ENCODE peak calls at places on chromosome 9, in nine cellular contexts. One of them, this sample, is unnamed.

GRCh38 chr9:82784595-82784994 is 278.3 kb downstream of the RASEF start:
- DNase-seq in posterior cingulate gyrus: no peak
- DNase-seq in Ammon's horn: no peak
- DNase-seq in effector memory CD8-positive, alpha-beta T cell: no peak
- DNase-seq in CD8-positive, alpha-beta memory T cell: no peak
- DNase-seq in AML-193: no peak
- DNase-seq in NCI-H1694: no peak
- DNase-seq in heart right ventricle: no peak
- DNase-seq in effector CD4-positive, alpha-beta T cell: no peak
- DNase-seq in this sample: no peak

GRCh38 chr9:94867842-94868312 is 141.4 kb downstream of the AOPEP start:
- DNase-seq in AML-193: no peak
- DNase-seq in effector CD4-positive, alpha-beta T cell: no peak
- DNase-seq in Ammon's horn: no peak
- DNase-seq in NCI-H1694: no peak
- DNase-seq in effector memory CD8-positive, alpha-beta T cell: no peak
- DNase-seq in CD8-positive, alpha-beta memory T cell: no peak
- DNase-seq in heart right ventricle: no peak
- DNase-seq in posterior cingulate gyrus: no peak
- DNase-seq in this sample: no peak

GRCh38 chr9:87803623-87804345 is 77.9 kb downstream of the CTSL start:
- DNase-seq in AML-193: no peak
- DNase-seq in posterior cingulate gyrus: no peak
- DNase-seq in effector memory CD8-positive, alpha-beta T cell: no peak
- DNase-seq in heart right ventricle: no peak
- DNase-seq in effector CD4-positive, alpha-beta T cell: no peak
- DNase-seq in NCI-H1694: no peak
- DNase-seq in CD8-positive, alpha-beta memory T cell: no peak
- DNase-seq in Ammon's horn: peak
- DNase-seq in this sample: no peak

GRCh38 chr9:98094851-98095250 is 24.2 kb downstream of the TRIM14 start:
- DNase-seq in NCI-H1694: no peak
- DNase-seq in Ammon's horn: no peak
- DNase-seq in AML-193: no peak
- DNase-seq in posterior cingulate gyrus: no peak
- DNase-seq in heart right ventricle: no peak
- DNase-seq in effector memory CD8-positive, alpha-beta T cell: no peak
- DNase-seq in effector CD4-positive, alpha-beta T cell: no peak
- DNase-seq in CD8-positive, alpha-beta memory T cell: no peak
- DNase-seq in this sample: no peak

GRCh38 chr9:86487222-86487841 is 133.1 kb upstream of the TUT7 start:
- DNase-seq in effector memory CD8-positive, alpha-beta T cell: no peak
- DNase-seq in CD8-positive, alpha-beta memory T cell: no peak
- DNase-seq in effector CD4-positive, alpha-beta T cell: no peak
- DNase-seq in heart right ventricle: no peak
- DNase-seq in posterior cingulate gyrus: no peak
- DNase-seq in AML-193: peak
- DNase-seq in NCI-H1694: no peak
- DNase-seq in Ammon's horn: peak
- DNase-seq in this sample: no peak

GRCh38 chr9:130549093-130549735 is 30.2 kb upstream of the FUBP3 start:
- DNase-seq in AML-193: no peak
- DNase-seq in Ammon's horn: no peak
- DNase-seq in NCI-H1694: no peak
- DNase-seq in effector CD4-positive, alpha-beta T cell: no peak
- DNase-seq in posterior cingulate gyrus: no peak
- DNase-seq in heart right ventricle: no peak
- DNase-seq in effector memory CD8-positive, alpha-beta T cell: no peak
- DNase-seq in CD8-positive, alpha-beta memory T cell: no peak
- DNase-seq in this sample: no peak

GRCh38 chr9:111928342-111928720 is 31.7 kb downstream of the UGCG start:
- DNase-seq in effector CD4-positive, alpha-beta T cell: no peak
- DNase-seq in NCI-H1694: no peak
- DNase-seq in CD8-positive, alpha-beta memory T cell: no peak
- DNase-seq in heart right ventricle: no peak
- DNase-seq in posterior cingulate gyrus: no peak
- DNase-seq in AML-193: no peak
- DNase-seq in Ammon's horn: no peak
- DNase-seq in effector memory CD8-positive, alpha-beta T cell: no peak
- DNase-seq in this sample: no peak

GRCh38 chr9:371349-371748 is 156.7 kb downstream of the DOCK8 start:
- DNase-seq in effector CD4-positive, alpha-beta T cell: no peak
- DNase-seq in effector memory CD8-positive, alpha-beta T cell: no peak
- DNase-seq in posterior cingulate gyrus: no peak
- DNase-seq in AML-193: no peak
- DNase-seq in heart right ventricle: no peak
- DNase-seq in CD8-positive, alpha-beta memory T cell: no peak
- DNase-seq in NCI-H1694: peak
- DNase-seq in Ammon's horn: no peak
- DNase-seq in this sample: no peak

GRCh38 chr9:114258866-114259799 is 63.8 kb upstream of the ORM1 start:
- DNase-seq in CD8-positive, alpha-beta memory T cell: no peak
- DNase-seq in heart right ventricle: no peak
- DNase-seq in effector memory CD8-positive, alpha-beta T cell: no peak
- DNase-seq in Ammon's horn: no peak
- DNase-seq in NCI-H1694: peak
- DNase-seq in posterior cingulate gyrus: no peak
- DNase-seq in AML-193: no peak
- DNase-seq in effector CD4-positive, alpha-beta T cell: no peak
- DNase-seq in this sample: no peak

GRCh38 chr9:114592356-114592755 is 4.8 kb downstream of the ATP6V1G1 start:
- DNase-seq in NCI-H1694: no peak
- DNase-seq in Ammon's horn: peak
- DNase-seq in heart right ventricle: peak
- DNase-seq in CD8-positive, alpha-beta memory T cell: peak
- DNase-seq in posterior cingulate gyrus: no peak
- DNase-seq in effector CD4-positive, alpha-beta T cell: peak
- DNase-seq in AML-193: peak
- DNase-seq in effector memory CD8-positive, alpha-beta T cell: peak
- DNase-seq in this sample: no peak

GRCh38 chr9:18543406-18543965 is 69.5 kb downstream of the ADAMTSL1 start:
- DNase-seq in effector CD4-positive, alpha-beta T cell: no peak
- DNase-seq in posterior cingulate gyrus: no peak
- DNase-seq in NCI-H1694: no peak
- DNase-seq in CD8-positive, alpha-beta memory T cell: no peak
- DNase-seq in Ammon's horn: no peak
- DNase-seq in heart right ventricle: no peak
- DNase-seq in AML-193: no peak
- DNase-seq in effector memory CD8-positive, alpha-beta T cell: no peak
- DNase-seq in this sample: no peak

GRCh38 chr9:115289757-115290208 is 171.8 kb upstream of the TNC start:
- DNase-seq in NCI-H1694: no peak
- DNase-seq in Ammon's horn: no peak
- DNase-seq in AML-193: no peak
- DNase-seq in posterior cingulate gyrus: no peak
- DNase-seq in effector CD4-positive, alpha-beta T cell: no peak
- DNase-seq in effector memory CD8-positive, alpha-beta T cell: no peak
- DNase-seq in CD8-positive, alpha-beta memory T cell: no peak
- DNase-seq in heart right ventricle: peak
- DNase-seq in this sample: no peak

GRCh38 chr9:133506653-133507038 is 18.1 kb downstream of the MYMK start:
- DNase-seq in CD8-positive, alpha-beta memory T cell: no peak
- DNase-seq in heart right ventricle: no peak
- DNase-seq in posterior cingulate gyrus: no peak
- DNase-seq in Ammon's horn: no peak
- DNase-seq in AML-193: no peak
- DNase-seq in NCI-H1694: no peak
- DNase-seq in effector CD4-positive, alpha-beta T cell: no peak
- DNase-seq in effector memory CD8-positive, alpha-beta T cell: no peak
- DNase-seq in this sample: no peak

GRCh38 chr9:95462419-95463121 is 54.2 kb downstream of the PTCH1 start:
- DNase-seq in Ammon's horn: peak
- DNase-seq in CD8-positive, alpha-beta memory T cell: peak
- DNase-seq in effector CD4-positive, alpha-beta T cell: peak
- DNase-seq in NCI-H1694: peak
- DNase-seq in posterior cingulate gyrus: peak
- DNase-seq in AML-193: peak
- DNase-seq in effector memory CD8-positive, alpha-beta T cell: peak
- DNase-seq in heart right ventricle: peak
- DNase-seq in this sample: peak

GRCh38 chr9:112786834-112787520 is 36.4 kb downstream of the SNX30 start:
- DNase-seq in effector memory CD8-positive, alpha-beta T cell: no peak
- DNase-seq in posterior cingulate gyrus: no peak
- DNase-seq in Ammon's horn: no peak
- DNase-seq in effector CD4-positive, alpha-beta T cell: no peak
- DNase-seq in AML-193: no peak
- DNase-seq in heart right ventricle: no peak
- DNase-seq in CD8-positive, alpha-beta memory T cell: no peak
- DNase-seq in NCI-H1694: no peak
- DNase-seq in this sample: no peak

GRCh38 chr9:3478549-3478953 is 47.2 kb downstream of the RFX3 start:
- DNase-seq in NCI-H1694: no peak
- DNase-seq in AML-193: no peak
- DNase-seq in effector CD4-positive, alpha-beta T cell: no peak
- DNase-seq in CD8-positive, alpha-beta memory T cell: no peak
- DNase-seq in posterior cingulate gyrus: no peak
- DNase-seq in heart right ventricle: no peak
- DNase-seq in effector memory CD8-positive, alpha-beta T cell: no peak
- DNase-seq in Ammon's horn: no peak
- DNase-seq in this sample: no peak

GRCh38 chr9:98231770-98232478 is 23.5 kb downstream of the TBC1D2 start:
- DNase-seq in effector CD4-positive, alpha-beta T cell: no peak
- DNase-seq in posterior cingulate gyrus: no peak
- DNase-seq in AML-193: no peak
- DNase-seq in NCI-H1694: no peak
- DNase-seq in effector memory CD8-positive, alpha-beta T cell: no peak
- DNase-seq in heart right ventricle: no peak
- DNase-seq in Ammon's horn: no peak
- DNase-seq in CD8-positive, alpha-beta memory T cell: no peak
- DNase-seq in this sample: no peak

GRCh38 chr9:3045153-3045552 is 201.3 kb upstream of the PUM3 start:
- DNase-seq in Ammon's horn: no peak
- DNase-seq in effector CD4-positive, alpha-beta T cell: no peak
- DNase-seq in posterior cingulate gyrus: no peak
- DNase-seq in CD8-positive, alpha-beta memory T cell: no peak
- DNase-seq in NCI-H1694: no peak
- DNase-seq in AML-193: no peak
- DNase-seq in heart right ventricle: no peak
- DNase-seq in effector memory CD8-positive, alpha-beta T cell: no peak
- DNase-seq in this sample: no peak

GRCh38 chr9:136363606-136364368 is at the start of gene DNLZ:
- DNase-seq in effector memory CD8-positive, alpha-beta T cell: peak
- DNase-seq in heart right ventricle: peak
- DNase-seq in Ammon's horn: peak
- DNase-seq in effector CD4-positive, alpha-beta T cell: peak
- DNase-seq in CD8-positive, alpha-beta memory T cell: peak
- DNase-seq in AML-193: peak
- DNase-seq in posterior cingulate gyrus: peak
- DNase-seq in NCI-H1694: peak
- DNase-seq in this sample: peak

GRCh38 chr9:212265-212664 is 2.4 kb upstream of the DOCK8 start:
- DNase-seq in NCI-H1694: no peak
- DNase-seq in posterior cingulate gyrus: no peak
- DNase-seq in effector memory CD8-positive, alpha-beta T cell: no peak
- DNase-seq in CD8-positive, alpha-beta memory T cell: no peak
- DNase-seq in Ammon's horn: peak
- DNase-seq in effector CD4-positive, alpha-beta T cell: no peak
- DNase-seq in heart right ventricle: no peak
- DNase-seq in AML-193: peak
- DNase-seq in this sample: no peak

GRCh38 chr9:131737426-131737825 is 2.5 kb downstream of the RAPGEF1 start:
- DNase-seq in Ammon's horn: no peak
- DNase-seq in heart right ventricle: no peak
- DNase-seq in effector memory CD8-positive, alpha-beta T cell: no peak
- DNase-seq in AML-193: no peak
- DNase-seq in effector CD4-positive, alpha-beta T cell: no peak
- DNase-seq in posterior cingulate gyrus: no peak
- DNase-seq in NCI-H1694: no peak
- DNase-seq in CD8-positive, alpha-beta memory T cell: no peak
- DNase-seq in this sample: no peak

GRCh38 chr9:108473209-108474112 is 382.3 kb downstream of the ACTL7B start:
- DNase-seq in CD8-positive, alpha-beta memory T cell: no peak
- DNase-seq in Ammon's horn: no peak
- DNase-seq in NCI-H1694: no peak
- DNase-seq in AML-193: no peak
- DNase-seq in posterior cingulate gyrus: no peak
- DNase-seq in effector memory CD8-positive, alpha-beta T cell: no peak
- DNase-seq in effector CD4-positive, alpha-beta T cell: no peak
- DNase-seq in heart right ventricle: no peak
- DNase-seq in this sample: no peak

GRCh38 chr9:93899609-93900435 is 55.3 kb downstream of the BARX1 start:
- DNase-seq in CD8-positive, alpha-beta memory T cell: no peak
- DNase-seq in AML-193: no peak
- DNase-seq in effector CD4-positive, alpha-beta T cell: no peak
- DNase-seq in effector memory CD8-positive, alpha-beta T cell: no peak
- DNase-seq in Ammon's horn: no peak
- DNase-seq in posterior cingulate gyrus: no peak
- DNase-seq in heart right ventricle: no peak
- DNase-seq in NCI-H1694: no peak
- DNase-seq in this sample: no peak

GRCh38 chr9:29556746-29557145 is 1983.5 kb upstream of the C9orf72 start:
- DNase-seq in NCI-H1694: no peak
- DNase-seq in heart right ventricle: no peak
- DNase-seq in posterior cingulate gyrus: no peak
- DNase-seq in AML-193: no peak
- DNase-seq in CD8-positive, alpha-beta memory T cell: no peak
- DNase-seq in effector memory CD8-positive, alpha-beta T cell: no peak
- DNase-seq in effector CD4-positive, alpha-beta T cell: no peak
- DNase-seq in Ammon's horn: no peak
- DNase-seq in this sample: no peak

GRCh38 chr9:103999375-104000062 is 94.6 kb upstream of the SMC2 start:
- DNase-seq in AML-193: no peak
- DNase-seq in CD8-positive, alpha-beta memory T cell: no peak
- DNase-seq in effector memory CD8-positive, alpha-beta T cell: no peak
- DNase-seq in heart right ventricle: no peak
- DNase-seq in posterior cingulate gyrus: no peak
- DNase-seq in effector CD4-positive, alpha-beta T cell: no peak
- DNase-seq in Ammon's horn: no peak
- DNase-seq in NCI-H1694: no peak
- DNase-seq in this sample: no peak

GRCh38 chr9:71509054-71509453 is 259.3 kb downstream of the CEMIP2 start:
- DNase-seq in posterior cingulate gyrus: no peak
- DNase-seq in AML-193: no peak
- DNase-seq in CD8-positive, alpha-beta memory T cell: no peak
- DNase-seq in Ammon's horn: no peak
- DNase-seq in NCI-H1694: no peak
- DNase-seq in effector memory CD8-positive, alpha-beta T cell: no peak
- DNase-seq in effector CD4-positive, alpha-beta T cell: no peak
- DNase-seq in heart right ventricle: no peak
- DNase-seq in this sample: no peak

GRCh38 chr9:79600466-79600865 is 28.7 kb downstream of the TLE4 start:
- DNase-seq in AML-193: no peak
- DNase-seq in NCI-H1694: no peak
- DNase-seq in effector memory CD8-positive, alpha-beta T cell: no peak
- DNase-seq in Ammon's horn: peak
- DNase-seq in effector CD4-positive, alpha-beta T cell: no peak
- DNase-seq in CD8-positive, alpha-beta memory T cell: no peak
- DNase-seq in heart right ventricle: no peak
- DNase-seq in posterior cingulate gyrus: no peak
- DNase-seq in this sample: peak

GRCh38 chr9:2816476-2817141 is 27.3 kb downstream of the PUM3 start:
- DNase-seq in AML-193: no peak
- DNase-seq in NCI-H1694: no peak
- DNase-seq in effector CD4-positive, alpha-beta T cell: no peak
- DNase-seq in posterior cingulate gyrus: no peak
- DNase-seq in Ammon's horn: peak
- DNase-seq in heart right ventricle: peak
- DNase-seq in effector memory CD8-positive, alpha-beta T cell: no peak
- DNase-seq in CD8-positive, alpha-beta memory T cell: no peak
- DNase-seq in this sample: no peak

GRCh38 chr9:68844623-68845612 is 139.9 kb downstream of the PIP5K1B start:
- DNase-seq in NCI-H1694: no peak
- DNase-seq in posterior cingulate gyrus: no peak
- DNase-seq in heart right ventricle: peak
- DNase-seq in Ammon's horn: peak
- DNase-seq in effector memory CD8-positive, alpha-beta T cell: no peak
- DNase-seq in AML-193: peak
- DNase-seq in effector CD4-positive, alpha-beta T cell: no peak
- DNase-seq in CD8-positive, alpha-beta memory T cell: no peak
- DNase-seq in this sample: peak

GRCh38 chr9:92807757-92808725 is 43.4 kb upstream of the BICD2 start:
- DNase-seq in CD8-positive, alpha-beta memory T cell: peak
- DNase-seq in effector CD4-positive, alpha-beta T cell: peak
- DNase-seq in heart right ventricle: no peak
- DNase-seq in posterior cingulate gyrus: no peak
- DNase-seq in Ammon's horn: no peak
- DNase-seq in AML-193: no peak
- DNase-seq in effector memory CD8-positive, alpha-beta T cell: no peak
- DNase-seq in NCI-H1694: no peak
- DNase-seq in this sample: no peak

GRCh38 chr9:126151671-126152050 is 175.0 kb upstream of the MVB12B start:
- DNase-seq in effector CD4-positive, alpha-beta T cell: no peak
- DNase-seq in effector memory CD8-positive, alpha-beta T cell: no peak
- DNase-seq in AML-193: no peak
- DNase-seq in posterior cingulate gyrus: no peak
- DNase-seq in NCI-H1694: no peak
- DNase-seq in Ammon's horn: no peak
- DNase-seq in heart right ventricle: no peak
- DNase-seq in CD8-positive, alpha-beta memory T cell: no peak
- DNase-seq in this sample: no peak

This sample was measured in head of caudate nucleus.